ENCODE peak calls at places on chromosomes 5 and 9, in ten cellular contexts. M is central memory CD4-positive, alpha-beta T cell; S is pulmonary artery endothelial cell; T is NCI-H2081; B is mucosa of gallbladder; I is NCI-H345; C is neural progenitor cell; D is T1000; P is breast epithelium; F is stimulated activated CD4-positive, alpha-beta T cell treated with anti-CD3 and anti-CD28 coated beads, Interleukin-15, amount 100 ng/mL, for 1 hour. O is an unnamed sample.
A peak's percentile ranks its signal among the peaks of the same experiment; 100 is the strongest.

GRCh38 chr9:489198-490197 is 274.8 kb downstream of the DOCK8 start:
- DNase-seq in P (no peak), B (peak; percentile 20), C (no peak), D (no peak), S (no peak), T (no peak), I (no peak), M (no peak), F (no peak), O (no peak)

GRCh38 chr5:38994329-38994927 is 79.8 kb downstream of the RICTOR start:
- DNase-seq in M (peak; percentile 8), B (peak; percentile 44), I (no peak), P (no peak), F (no peak), D (no peak), C (peak; percentile 59), S (peak; percentile 27), T (peak; percentile 70), O (no peak)

GRCh38 chr9:1939926-1940368 is 75.2 kb upstream of the SMARCA2 start:
- DNase-seq in I (peak; percentile 46), M (peak; percentile 19), C (peak; percentile 69), P (no peak), B (no peak), T (peak; percentile 41), F (no peak), S (no peak), D (no peak), O (no peak)

GRCh38 chr9:76292246-76292645 is 102.0 kb downstream of the RFK start:
- DNase-seq in I (no peak), B (no peak), D (no peak), M (no peak), T (no peak), S (no peak), P (no peak), C (no peak), F (no peak), O (no peak)

GRCh38 chr5:52560366-52560765 is 227.3 kb upstream of the ITGA1 start:
- DNase-seq in S (no peak), T (peak; percentile 85), M (no peak), F (no peak), P (no peak), D (no peak), I (peak; percentile 71), C (no peak), B (no peak), O (no peak)

GRCh38 chr9:138020795-138021182 is 143.2 kb downstream of the CACNA1B start:
- DNase-seq in P (no peak), D (no peak), M (no peak), S (no peak), C (no peak), T (no peak), I (peak; percentile 41), F (no peak), B (no peak), O (no peak)

GRCh38 chr5:135031146-135031812 is 2.7 kb downstream of the PITX1 start:
- DNase-seq in B (no peak), T (no peak), D (no peak), C (peak; percentile 76), P (no peak), F (no peak), M (no peak), I (no peak), S (no peak), O (no peak)

GRCh38 chr5:69295088-69295754 is 37.4 kb downstream of the CCDC125 start:
- DNase-seq in M (no peak), T (no peak), I (no peak), B (no peak), P (no peak), C (peak; percentile 14), S (peak; percentile 49), D (no peak), F (no peak), O (no peak)

GRCh38 chr5:134328619-134329018 is 38.4 kb downstream of the CDKL3 start:
- DNase-seq in T (no peak), I (no peak), M (no peak), F (no peak), B (no peak), S (no peak), C (no peak), P (no peak), D (no peak), O (no peak)

GRCh38 chr5:67199859-67200258 is 3.3 kb upstream of the CD180 start:
- DNase-seq in S (no peak), D (no peak), C (no peak), T (no peak), P (no peak), F (no peak), M (no peak), B (no peak), I (no peak), O (no peak)

GRCh38 chr5:143644751-143645150 is 167.2 kb upstream of the HMHB1 start:
- DNase-seq in S (no peak), F (no peak), D (no peak), C (no peak), I (no peak), T (no peak), M (no peak), P (no peak), B (no peak), O (no peak)

GRCh38 chr9:125538092-125538473 is 168.9 kb downstream of the MAPKAP1 start:
- DNase-seq in D (peak; percentile 18), F (no peak), S (peak; percentile 43), I (peak; percentile 84), M (no peak), T (peak; percentile 87), B (peak; percentile 78), P (peak; percentile 40), C (no peak), O (no peak)

GRCh38 chr9:131122158-131122557 is 3.2 kb upstream of the NUP214 start:
- DNase-seq in I (no peak), M (no peak), C (no peak), S (no peak), T (no peak), B (no peak), P (peak; percentile 13), D (no peak), F (no peak), O (no peak)

GRCh38 chr5:96300986-96301385 is 132.1 kb downstream of the PCSK1 start:
- DNase-seq in B (no peak), F (no peak), C (no peak), D (no peak), T (no peak), S (no peak), P (no peak), I (no peak), M (no peak), O (no peak)

GRCh38 chr5:38367410-38367809 is 109.1 kb downstream of the EGFLAM start:
- DNase-seq in D (no peak), M (no peak), S (no peak), P (no peak), B (no peak), C (no peak), T (no peak), I (no peak), F (no peak), O (no peak)

GRCh38 chr5:110354896-110355295 is 371.6 kb downstream of the TMEM232 start:
- DNase-seq in C (no peak), M (no peak), T (no peak), I (no peak), F (no peak), B (no peak), D (no peak), S (no peak), P (no peak), O (no peak)

GRCh38 chr5:74612059-74612458 is 28.5 kb downstream of the ENC1 start:
- DNase-seq in C (no peak), S (no peak), D (no peak), P (no peak), M (no peak), B (no peak), I (no peak), F (no peak), T (no peak), O (no peak)

GRCh38 chr5:58060971-58061370 is 398.9 kb downstream of the PLK2 start:
- DNase-seq in C (no peak), D (no peak), M (no peak), I (no peak), S (no peak), P (no peak), F (no peak), B (no peak), T (no peak), O (no peak)

O was measured in central memory CD8-positive, alpha-beta T cell.